ENCODE peak calls at places on chromosomes 12 and 14, in four cellular contexts. M is endothelial cell of umbilical vein, V is IMR-90, H is GM12878. R is an unnamed sample.

GRCh38 chr14:41137741-41138140 is 468.9 kb upstream of the LRFN5 start:
- DNase-seq in V (no peak), H (no peak), M (no peak), R (no peak)

GRCh38 chr12:1365703-1366102 is 228.7 kb downstream of the FBXL14 start:
- DNase-seq in M (no peak), H (no peak), V (no peak), R (no peak)

GRCh38 chr12:115338566-115339294 is 654.8 kb upstream of the TBX3 start:
- DNase-seq in M (no peak), H (peak; percentile 67), V (no peak), R (no peak)

GRCh38 chr14:46147486-46147885 is 504.1 kb downstream of the RPL10L start:
- DNase-seq in M (no peak), V (no peak), H (no peak), R (no peak)

GRCh38 chr12:121138284-121138683 is 5.6 kb downstream of the P2RX7 start:
- DNase-seq in V (no peak), M (no peak), H (no peak), R (peak; percentile 73)

GRCh38 chr12:61757831-61758505 is 502.2 kb upstream of the USP15 start:
- DNase-seq in V (no peak), M (no peak), H (no peak), R (no peak)

GRCh38 chr14:61511558-61511924 is 183.8 kb upstream of the HIF1A start:
- DNase-seq in M (peak; percentile 21), H (no peak), V (no peak), R (no peak)

GRCh38 chr14:100736269-100737180 is 9.8 kb downstream of the DLK1 start:
- DNase-seq in V (no peak), H (no peak), M (no peak), R (peak; percentile 52)

GRCh38 chr12:509494-509893 is 49.8 kb downstream of the B4GALNT3 start:
- DNase-seq in V (peak; percentile 29), M (peak; percentile 67), H (no peak), R (no peak)

GRCh38 chr14:63874223-63874622 is 21.4 kb downstream of the SYNE2 start:
- DNase-seq in V (no peak), H (no peak), M (no peak), R (no peak)

GRCh38 chr12:95200128-95200973 is 16.9 kb downstream of the FGD6 start:
- DNase-seq in H (no peak), M (peak; percentile 52), V (no peak), R (no peak)

GRCh38 chr12:28415755-28416154 is 225.5 kb downstream of the CCDC91 start:
- DNase-seq in V (peak; percentile 85), M (peak; percentile 15), H (no peak), R (no peak)

GRCh38 chr12:83015390-83016225 is 328.9 kb downstream of the TMTC2 start:
- DNase-seq in V (no peak), H (no peak), M (peak; percentile 77), R (no peak)

GRCh38 chr12:124233041-124233836 is 61.7 kb upstream of the RFLNA start:
- DNase-seq in H (no peak), V (peak; percentile 84), M (peak; percentile 82), R (no peak)

GRCh38 chr14:55936691-55937090 is 181.5 kb upstream of the PELI2 start:
- DNase-seq in M (no peak), V (no peak), H (no peak), R (no peak)

GRCh38 chr12:1593232-1594044 is 943 bp downstream of the FBXL14 start:
- DNase-seq in M (peak; percentile 40), V (no peak), H (no peak), R (no peak)

GRCh38 chr14:54606631-54607133 is 39.8 kb downstream of the SAMD4A start:
- DNase-seq in M (no peak), V (peak; percentile 83), H (no peak), R (no peak)
- TF ChIP-seq FOS in M (no peak), V (no peak), H (no peak), R (no peak)

GRCh38 chr14:26528415-26529182 is 69.2 kb downstream of the NOVA1 start:
- DNase-seq in H (no peak), M (no peak), V (peak; percentile 15), R (no peak)
- TF ChIP-seq FOS in H (no peak), M (no peak), V (no peak), R (no peak)

GRCh38 chr12:47221256-47222023 is 141.7 kb upstream of the AMIGO2 start:
- DNase-seq in V (no peak), H (no peak), M (no peak), R (no peak)

GRCh38 chr12:47216150-47216677 is 136.5 kb upstream of the AMIGO2 start:
- DNase-seq in V (no peak), H (peak; percentile 74), M (no peak), R (peak; percentile 53)

GRCh38 chr12:47219243-47219642 is 139.5 kb upstream of the AMIGO2 start:
- DNase-seq in M (no peak), H (no peak), V (peak; percentile 71), R (no peak)

GRCh38 chr12:47214771-47215170 is 135.0 kb upstream of the AMIGO2 start:
- DNase-seq in H (no peak), V (no peak), M (no peak), R (no peak)

DNA sequence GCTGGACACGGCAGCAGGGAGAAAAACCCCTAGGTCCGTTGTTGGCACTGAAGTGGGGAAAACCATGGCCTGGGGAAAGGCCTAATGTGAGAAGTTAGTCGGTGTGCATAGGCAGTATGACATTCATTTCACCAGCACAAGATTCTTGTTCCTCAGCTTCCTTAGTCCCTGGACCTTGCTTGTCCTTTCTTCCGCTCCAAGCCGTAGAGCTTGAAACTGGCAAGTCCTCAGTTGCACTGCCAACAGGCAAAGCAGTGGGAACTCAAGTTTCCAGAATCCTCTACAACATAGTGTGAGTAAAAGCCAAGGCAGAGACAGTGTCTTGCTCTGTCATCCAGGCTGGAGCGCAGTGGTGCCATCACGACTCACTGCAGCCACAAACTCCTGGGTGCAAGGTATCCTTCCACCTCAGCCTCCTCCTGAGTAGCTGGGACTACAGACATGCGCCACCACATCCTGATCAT is 138.5 kb upstream of the AMIGO2 start:
- DNase-seq in H (no peak), V (no peak), M (no peak), R (no peak)
- TF ChIP-seq FOS in H (no peak), V (no peak), M (no peak), R (no peak)

GRCh38 chr12:116714175-116714574 is 23.7 kb downstream of the SPRING1 start:
- DNase-seq in H (no peak), M (no peak), V (no peak), R (no peak)
- TF ChIP-seq FOS in H (no peak), M (no peak), V (no peak), R (no peak)

GRCh38 chr14:70655110-70655826 is 13.6 kb downstream of the TTC9 start:
- DNase-seq in M (peak; percentile 1), V (no peak), H (peak; percentile 88), R (no peak)
- TF ChIP-seq FOS in M (no peak), V (no peak), H (no peak), R (no peak)

DNA sequence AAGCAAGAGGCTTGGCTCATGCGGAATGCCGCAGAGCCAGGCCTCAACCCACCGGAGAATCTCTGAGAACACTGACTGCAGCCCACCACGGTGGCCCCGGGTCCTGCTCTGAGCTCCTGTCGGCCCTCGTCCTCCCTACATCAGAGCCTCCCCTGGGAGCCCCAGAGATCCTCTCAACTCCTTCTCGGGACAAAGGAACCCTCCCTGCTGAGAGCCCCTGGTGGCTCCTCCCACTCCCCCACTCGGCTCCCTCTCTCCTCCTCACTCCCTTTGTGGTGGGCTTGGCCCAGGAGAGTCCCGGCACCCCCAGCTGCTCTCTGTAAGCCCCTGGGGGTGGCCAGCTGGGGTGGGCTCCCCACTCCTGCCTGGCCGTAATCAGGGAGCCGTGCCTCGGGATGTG is 11.1 kb upstream of the INF2 start:
- DNase-seq in M (no peak), V (peak; percentile 34), H (no peak), R (peak; percentile 54)
- TF ChIP-seq FOS in M (no peak), V (no peak), H (no peak), R (no peak)

DNA sequence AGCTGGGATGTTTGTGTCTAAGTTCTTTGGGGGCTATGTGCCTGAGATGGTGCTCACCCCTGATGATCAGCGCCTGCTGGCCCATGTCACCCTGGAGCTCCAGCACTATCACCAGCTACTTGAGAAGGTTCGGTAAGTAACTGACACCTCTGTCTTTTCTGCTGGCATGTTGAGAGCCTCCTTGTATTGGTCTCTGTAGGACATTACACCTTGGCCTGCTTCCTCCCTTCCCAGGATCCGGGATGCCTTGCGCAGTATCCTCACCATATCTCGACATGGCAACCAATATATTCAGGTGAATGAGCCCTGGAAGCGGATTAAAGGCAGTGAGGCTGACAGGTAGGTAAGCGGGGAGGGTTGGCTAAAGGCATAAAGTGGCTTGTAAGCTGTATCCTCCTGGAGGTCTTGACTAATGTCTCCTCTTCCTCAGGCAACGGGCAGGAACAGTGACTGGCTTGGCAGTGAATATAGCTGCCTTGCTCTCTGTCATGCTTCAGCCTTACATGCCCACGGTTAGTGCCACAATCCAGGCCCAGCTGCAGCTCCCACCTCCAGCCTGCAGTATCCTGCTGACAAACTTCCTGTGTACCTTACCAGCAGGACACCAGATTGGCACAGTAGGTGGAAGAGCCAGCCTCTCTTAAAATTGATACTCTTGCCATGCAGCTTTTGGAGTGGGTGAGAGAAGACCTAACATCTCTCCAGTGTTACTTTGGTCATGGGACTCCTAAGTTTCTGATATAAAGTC is 5.4 kb downstream of the DDIT3 start:
- DNase-seq in V (no peak), M (no peak), H (no peak), R (no peak)
- TF ChIP-seq FOS in V (no peak), M (no peak), H (no peak), R (no peak)

R was measured in K562.